ENCODE peak calls at places on chromosomes 3 and 15, in seven cellular contexts. One of them, this sample, is unnamed. For H3K27me3, the result is how much of the 10 kb centered on the place peaks cover.

GRCh38 chr3:32951410-32951811 is at the start of gene CCR4:
- DNase-seq in suprapubic skin: no peak
- DNase-seq in left ventricle myocardium inferior: no peak
- DNase-seq in colonic mucosa: no peak
- DNase-seq in hepatocyte: no peak
- DNase-seq in brain microvascular endothelial cell: no peak
- DNase-seq in tibial artery: no peak
- DNase-seq in this sample: no peak

GRCh38 chr15:69523010-69524001 is 70.7 kb downstream of the RPLP1 start:
- DNase-seq in suprapubic skin: peak
- DNase-seq in left ventricle myocardium inferior: peak
- DNase-seq in colonic mucosa: peak
- DNase-seq in hepatocyte: peak
- DNase-seq in brain microvascular endothelial cell: peak
- DNase-seq in tibial artery: peak
- DNase-seq in this sample: peak

GRCh38 chr15:73388256-73388781 is 19.6 kb upstream of the HCN4 start:
- DNase-seq in suprapubic skin: no peak
- DNase-seq in left ventricle myocardium inferior: no peak
- DNase-seq in colonic mucosa: no peak
- DNase-seq in hepatocyte: peak
- DNase-seq in brain microvascular endothelial cell: peak
- DNase-seq in tibial artery: no peak
- DNase-seq in this sample: no peak

GRCh38 chr15:47586653-47587224 is 130.6 kb upstream of the SEMA6D start:
- DNase-seq in suprapubic skin: no peak
- DNase-seq in left ventricle myocardium inferior: peak
- DNase-seq in colonic mucosa: peak
- DNase-seq in hepatocyte: no peak
- DNase-seq in brain microvascular endothelial cell: peak
- DNase-seq in tibial artery: peak
- DNase-seq in this sample: no peak

GRCh38 chr15:81315452-81316203 is 8.3 kb downstream of the STARD5 start:
- DNase-seq in suprapubic skin: no peak
- DNase-seq in left ventricle myocardium inferior: no peak
- DNase-seq in colonic mucosa: no peak
- DNase-seq in hepatocyte: no peak
- DNase-seq in brain microvascular endothelial cell: no peak
- DNase-seq in tibial artery: no peak
- DNase-seq in this sample: no peak

GRCh38 chr15:80695099-80695910 is at the start of gene ABHD17C:
- DNase-seq in suprapubic skin: peak
- DNase-seq in left ventricle myocardium inferior: peak
- DNase-seq in colonic mucosa: peak
- DNase-seq in hepatocyte: peak
- DNase-seq in brain microvascular endothelial cell: peak
- DNase-seq in tibial artery: peak
- DNase-seq in this sample: no peak

GRCh38 chr15:72057548-72058091 is 60.3 kb downstream of the MYO9A start:
- DNase-seq in suprapubic skin: no peak
- DNase-seq in left ventricle myocardium inferior: no peak
- DNase-seq in colonic mucosa: no peak
- DNase-seq in hepatocyte: peak
- DNase-seq in brain microvascular endothelial cell: no peak
- DNase-seq in tibial artery: no peak
- DNase-seq in this sample: no peak

GRCh38 chr3:182971637-182972036 is 8.7 kb downstream of the DCUN1D1 start:
- DNase-seq in suprapubic skin: no peak
- DNase-seq in left ventricle myocardium inferior: no peak
- DNase-seq in colonic mucosa: no peak
- DNase-seq in hepatocyte: no peak
- DNase-seq in brain microvascular endothelial cell: peak
- DNase-seq in tibial artery: no peak
- DNase-seq in this sample: no peak

GRCh38 chr3:185988816-185989175 is 51.0 kb upstream of the TRA2B start:
- DNase-seq in suprapubic skin: no peak
- DNase-seq in left ventricle myocardium inferior: no peak
- DNase-seq in colonic mucosa: no peak
- DNase-seq in hepatocyte: no peak
- DNase-seq in brain microvascular endothelial cell: no peak
- DNase-seq in tibial artery: no peak
- DNase-seq in this sample: no peak

GRCh38 chr15:89143503-89144162 is 55.4 kb downstream of the ABHD2 start:
- DNase-seq in suprapubic skin: no peak
- DNase-seq in left ventricle myocardium inferior: no peak
- DNase-seq in colonic mucosa: no peak
- DNase-seq in hepatocyte: no peak
- DNase-seq in brain microvascular endothelial cell: peak
- DNase-seq in tibial artery: no peak
- DNase-seq in this sample: peak

GRCh38 chr15:101459579-101460300 is 29.8 kb downstream of the PCSK6 start:
- DNase-seq in suprapubic skin: no peak
- DNase-seq in left ventricle myocardium inferior: no peak
- DNase-seq in colonic mucosa: no peak
- DNase-seq in hepatocyte: no peak
- DNase-seq in brain microvascular endothelial cell: no peak
- DNase-seq in tibial artery: no peak
- DNase-seq in this sample: peak

GRCh38 chr3:27253831-27254230 is 115.4 kb downstream of the NEK10 start:
- DNase-seq in suprapubic skin: no peak
- DNase-seq in left ventricle myocardium inferior: no peak
- DNase-seq in colonic mucosa: peak
- DNase-seq in hepatocyte: peak
- DNase-seq in brain microvascular endothelial cell: peak
- DNase-seq in tibial artery: peak
- DNase-seq in this sample: no peak

GRCh38 chr3:112456147-112456546 is 43.1 kb downstream of the BTLA start:
- DNase-seq in suprapubic skin: no peak
- DNase-seq in left ventricle myocardium inferior: no peak
- DNase-seq in colonic mucosa: no peak
- DNase-seq in hepatocyte: no peak
- DNase-seq in brain microvascular endothelial cell: no peak
- DNase-seq in tibial artery: no peak
- DNase-seq in this sample: no peak

GRCh38 chr3:101010316-101010715 is 17.1 kb upstream of the ABI3BP start:
- DNase-seq in suprapubic skin: no peak
- DNase-seq in left ventricle myocardium inferior: no peak
- DNase-seq in colonic mucosa: no peak
- DNase-seq in hepatocyte: no peak
- DNase-seq in brain microvascular endothelial cell: no peak
- DNase-seq in tibial artery: no peak
- DNase-seq in this sample: no peak

GRCh38 chr3:51961011-51961410 is 5.8 kb downstream of the GPR62 start:
- DNase-seq in suprapubic skin: no peak
- DNase-seq in left ventricle myocardium inferior: no peak
- DNase-seq in colonic mucosa: no peak
- DNase-seq in hepatocyte: no peak
- DNase-seq in brain microvascular endothelial cell: no peak
- DNase-seq in tibial artery: no peak
- DNase-seq in this sample: no peak

GRCh38 chr15:67884514-67885225 is 44.8 kb upstream of the RNU6-1 start:
- DNase-seq in suprapubic skin: peak
- DNase-seq in left ventricle myocardium inferior: peak
- DNase-seq in colonic mucosa: peak
- DNase-seq in hepatocyte: peak
- DNase-seq in brain microvascular endothelial cell: peak
- DNase-seq in tibial artery: peak
- DNase-seq in this sample: peak

GRCh38 chr3:62873672-62874397 is 1.4 kb downstream of the CADPS start:
- DNase-seq in suprapubic skin: peak
- DNase-seq in left ventricle myocardium inferior: peak
- DNase-seq in colonic mucosa: peak
- DNase-seq in hepatocyte: peak
- DNase-seq in brain microvascular endothelial cell: no peak
- DNase-seq in tibial artery: peak
- DNase-seq in this sample: no peak

GRCh38 chr3:53181528-53181927 is 20.5 kb downstream of the PRKCD start:
- DNase-seq in suprapubic skin: no peak
- DNase-seq in left ventricle myocardium inferior: no peak
- DNase-seq in colonic mucosa: no peak
- DNase-seq in hepatocyte: no peak
- DNase-seq in brain microvascular endothelial cell: no peak
- DNase-seq in tibial artery: no peak
- DNase-seq in this sample: no peak

GRCh38 chr3:9340450-9341009 is 22.3 kb upstream of the THUMPD3 start:
- DNase-seq in suprapubic skin: no peak
- DNase-seq in left ventricle myocardium inferior: no peak
- DNase-seq in colonic mucosa: no peak
- DNase-seq in hepatocyte: peak
- DNase-seq in brain microvascular endothelial cell: peak
- DNase-seq in tibial artery: no peak
- DNase-seq in this sample: no peak

GRCh38 chr15:86759766-86760165 is 680.1 kb downstream of the AGBL1 start:
- DNase-seq in suprapubic skin: no peak
- DNase-seq in left ventricle myocardium inferior: no peak
- DNase-seq in colonic mucosa: no peak
- DNase-seq in hepatocyte: no peak
- DNase-seq in brain microvascular endothelial cell: no peak
- DNase-seq in tibial artery: no peak
- DNase-seq in this sample: no peak

GRCh38 chr3:171458857-171459129 is 1.4 kb downstream of the TNIK start:
- DNase-seq in suprapubic skin: no peak
- DNase-seq in left ventricle myocardium inferior: no peak
- DNase-seq in colonic mucosa: no peak
- DNase-seq in hepatocyte: no peak
- DNase-seq in brain microvascular endothelial cell: no peak
- DNase-seq in tibial artery: no peak
- DNase-seq in this sample: no peak

GRCh38 chr15:90035095-90035834 is 34.1 kb downstream of the ZNF710 start:
- DNase-seq in suprapubic skin: peak
- DNase-seq in left ventricle myocardium inferior: peak
- DNase-seq in colonic mucosa: peak
- DNase-seq in hepatocyte: peak
- DNase-seq in brain microvascular endothelial cell: peak
- DNase-seq in tibial artery: peak
- DNase-seq in this sample: peak

GRCh38 chr3:11159421-11159904 is 5.2 kb downstream of the HRH1 start:
- DNase-seq in suprapubic skin: no peak
- DNase-seq in left ventricle myocardium inferior: no peak
- DNase-seq in colonic mucosa: peak
- DNase-seq in hepatocyte: peak
- DNase-seq in brain microvascular endothelial cell: peak
- DNase-seq in tibial artery: peak
- DNase-seq in this sample: peak

GRCh38 chr3:47762233-47762632 is 19.5 kb downstream of the SMARCC1 start:
- DNase-seq in suprapubic skin: no peak
- DNase-seq in left ventricle myocardium inferior: no peak
- DNase-seq in colonic mucosa: no peak
- DNase-seq in hepatocyte: no peak
- DNase-seq in brain microvascular endothelial cell: no peak
- DNase-seq in tibial artery: no peak
- DNase-seq in this sample: no peak

GRCh38 chr15:65374831-65375401 is 2.9 kb downstream of the IGDCC3 start:
- DNase-seq in suprapubic skin: no peak
- DNase-seq in left ventricle myocardium inferior: no peak
- DNase-seq in colonic mucosa: no peak
- DNase-seq in hepatocyte: no peak
- DNase-seq in brain microvascular endothelial cell: no peak
- DNase-seq in tibial artery: no peak
- DNase-seq in this sample: no peak

GRCh38 chr15:40336129-40337122 is 4.3 kb downstream of the CCDC9B start:
- DNase-seq in suprapubic skin: no peak
- DNase-seq in left ventricle myocardium inferior: no peak
- DNase-seq in colonic mucosa: peak
- DNase-seq in hepatocyte: no peak
- DNase-seq in brain microvascular endothelial cell: no peak
- DNase-seq in tibial artery: no peak
- DNase-seq in this sample: no peak

GRCh38 chr15:39585394-39585841 is 4.5 kb downstream of the THBS1 start:
- DNase-seq in suprapubic skin: no peak
- DNase-seq in left ventricle myocardium inferior: no peak
- DNase-seq in colonic mucosa: no peak
- DNase-seq in hepatocyte: no peak
- DNase-seq in brain microvascular endothelial cell: no peak
- DNase-seq in tibial artery: no peak
- DNase-seq in this sample: no peak

GRCh38 chr15:81337241-81337640 is 13.3 kb upstream of the STARD5 start:
- DNase-seq in suprapubic skin: no peak
- DNase-seq in left ventricle myocardium inferior: no peak
- DNase-seq in colonic mucosa: no peak
- DNase-seq in hepatocyte: no peak
- DNase-seq in brain microvascular endothelial cell: no peak
- DNase-seq in tibial artery: no peak
- DNase-seq in this sample: no peak

GRCh38 chr3:143242691-143243090 is 123.1 kb downstream of the CHST2 start:
- DNase-seq in suprapubic skin: no peak
- DNase-seq in left ventricle myocardium inferior: no peak
- DNase-seq in colonic mucosa: no peak
- DNase-seq in hepatocyte: no peak
- DNase-seq in brain microvascular endothelial cell: no peak
- DNase-seq in tibial artery: no peak
- DNase-seq in this sample: no peak

GRCh38 chr3:158718490-158719170 is 13.6 kb downstream of the RARRES1 start:
- DNase-seq in suprapubic skin: no peak
- DNase-seq in left ventricle myocardium inferior: no peak
- DNase-seq in colonic mucosa: peak
- DNase-seq in hepatocyte: peak
- DNase-seq in brain microvascular endothelial cell: peak
- DNase-seq in tibial artery: no peak
- DNase-seq in this sample: no peak

GRCh38 chr3:160653514-160653913 is 23.4 kb upstream of the ARL14 start:
- DNase-seq in suprapubic skin: no peak
- DNase-seq in left ventricle myocardium inferior: no peak
- DNase-seq in colonic mucosa: no peak
- DNase-seq in hepatocyte: no peak
- DNase-seq in brain microvascular endothelial cell: no peak
- DNase-seq in tibial artery: no peak
- DNase-seq in this sample: no peak
- TF ChIP-seq CTCF in suprapubic skin: no peak
- TF ChIP-seq CTCF in left ventricle myocardium inferior: no peak
- TF ChIP-seq CTCF in colonic mucosa: peak
- TF ChIP-seq CTCF in hepatocyte: no peak
- TF ChIP-seq CTCF in brain microvascular endothelial cell: no peak
- TF ChIP-seq CTCF in tibial artery: no peak
- TF ChIP-seq CTCF in this sample: no peak

GRCh38 chr3:136838641-136839555 is 20.0 kb downstream of the SLC35G2 start:
- DNase-seq in suprapubic skin: no peak
- DNase-seq in left ventricle myocardium inferior: no peak
- DNase-seq in colonic mucosa: no peak
- DNase-seq in hepatocyte: no peak
- DNase-seq in brain microvascular endothelial cell: no peak
- DNase-seq in tibial artery: no peak
- DNase-seq in this sample: no peak
- H3K4me3 ChIP-seq in suprapubic skin: no peak
- H3K4me3 ChIP-seq in left ventricle myocardium inferior: no peak
- H3K4me3 ChIP-seq in colonic mucosa: no peak
- H3K4me3 ChIP-seq in hepatocyte: no peak
- H3K4me3 ChIP-seq in brain microvascular endothelial cell: no peak
- H3K4me3 ChIP-seq in tibial artery: no peak
- H3K4me3 ChIP-seq in this sample: no peak

GRCh38 chr3:153880493-153880892 is 240.7 kb upstream of the ARHGEF26 start:
- DNase-seq in suprapubic skin: no peak
- DNase-seq in left ventricle myocardium inferior: no peak
- DNase-seq in colonic mucosa: no peak
- DNase-seq in hepatocyte: no peak
- DNase-seq in brain microvascular endothelial cell: no peak
- DNase-seq in tibial artery: no peak
- DNase-seq in this sample: no peak
- H3K27me3 ChIP-seq in suprapubic skin: under half
- H3K27me3 ChIP-seq in left ventricle myocardium inferior: under half
- H3K27me3 ChIP-seq in colonic mucosa: under half
- H3K27me3 ChIP-seq in hepatocyte: under half
- H3K27me3 ChIP-seq in brain microvascular endothelial cell: under half
- H3K27me3 ChIP-seq in tibial artery: under half
- H3K27me3 ChIP-seq in this sample: under half

GRCh38 chr3:128498127-128498626 is 5.2 kb upstream of the GATA2 start:
- DNase-seq in suprapubic skin: peak
- DNase-seq in left ventricle myocardium inferior: no peak
- DNase-seq in colonic mucosa: no peak
- DNase-seq in hepatocyte: no peak
- DNase-seq in brain microvascular endothelial cell: no peak
- DNase-seq in tibial artery: peak
- DNase-seq in this sample: no peak
- TF ChIP-seq CTCF in suprapubic skin: no peak
- TF ChIP-seq CTCF in left ventricle myocardium inferior: no peak
- TF ChIP-seq CTCF in colonic mucosa: no peak
- TF ChIP-seq CTCF in hepatocyte: no peak
- TF ChIP-seq CTCF in brain microvascular endothelial cell: no peak
- TF ChIP-seq CTCF in tibial artery: no peak
- TF ChIP-seq CTCF in this sample: no peak

This sample was measured in ascending aorta.